ENCODE peak calls at places on chromosomes 11 and 22, in seven cellular contexts. X, K, W, V, S, I and P are unnamed samples.

GRCh38 chr11:116610190-116610589 is 162.6 kb downstream of the BUD13 start:
- DNase-seq in X (no peak), K (no peak), W (no peak), V (no peak), S (no peak), I (no peak), P (no peak)

GRCh38 chr11:128862913-128863660 is 4.0 kb downstream of the KCNJ1 start:
- DNase-seq in X (peak), K (peak), W (no peak), V (no peak), S (no peak), I (no peak), P (no peak)

GRCh38 chr22:49724030-49724892 is 103.4 kb downstream of the BRD1 start:
- DNase-seq in X (no peak), K (no peak), W (no peak), V (no peak), S (no peak), I (peak), P (no peak)

GRCh38 chr11:17556999-17557398 is 9.9 kb downstream of the OTOG start:
- DNase-seq in X (no peak), K (no peak), W (no peak), V (no peak), S (no peak), I (no peak), P (no peak)

GRCh38 chr22:37242395-37242918 is 1.6 kb downstream of the RAC2 start:
- DNase-seq in X (peak), K (peak), W (peak), V (no peak), S (peak), I (peak), P (peak)

GRCh38 chr11:122213111-122213510 is 97.1 kb upstream of the BLID start:
- DNase-seq in X (no peak), K (no peak), W (no peak), V (no peak), S (no peak), I (no peak), P (no peak)

GRCh38 chr22:36977401-36977861 is 41.8 kb downstream of the TST start:
- DNase-seq in X (peak), K (no peak), W (peak), V (peak), S (peak), I (peak), P (peak)

GRCh38 chr11:15580775-15581095 is 466.0 kb downstream of the INSC start:
- DNase-seq in X (no peak), K (no peak), W (no peak), V (no peak), S (no peak), I (no peak), P (no peak)

GRCh38 chr22:39932918-39933649 is 27.1 kb upstream of the TMA7B start:
- DNase-seq in X (no peak), K (no peak), W (no peak), V (no peak), S (no peak), I (no peak), P (no peak)

GRCh38 chr22:42624551-42625106 is 9.9 kb upstream of the POLDIP3 start:
- DNase-seq in X (no peak), K (no peak), W (no peak), V (no peak), S (no peak), I (no peak), P (no peak)

GRCh38 chr11:73257342-73258103 is 14.6 kb upstream of the P2RY6 start:
- DNase-seq in X (peak), K (peak), W (peak), V (no peak), S (peak), I (peak), P (no peak)

GRCh38 chr11:44621140-44621681 is 55.7 kb downstream of the CD82 start:
- DNase-seq in X (peak), K (no peak), W (peak), V (peak), S (peak), I (peak), P (peak)

GRCh38 chr22:48574776-48575566 is 1252.7 kb downstream of the BRD1 start:
- DNase-seq in X (no peak), K (no peak), W (no peak), V (peak), S (peak), I (peak), P (no peak)

GRCh38 chr11:17498058-17498457 is 21.4 kb upstream of the ABCC8 start:
- DNase-seq in X (no peak), K (no peak), W (no peak), V (no peak), S (no peak), I (no peak), P (no peak)

GRCh38 chr11:62602141-62603071 is 741 bp upstream of the MTA2 start:
- DNase-seq in X (no peak), K (peak), W (no peak), V (peak), S (peak), I (peak), P (peak)

GRCh38 chr11:111422494-111423249 is 43.6 kb upstream of the POU2AF1 start:
- DNase-seq in X (peak), K (no peak), W (no peak), V (peak), S (peak), I (peak), P (peak)

GRCh38 chr22:24066872-24067271 is 55.8 kb downstream of the CABIN1 start:
- DNase-seq in X (no peak), K (no peak), W (no peak), V (no peak), S (no peak), I (peak), P (no peak)

GRCh38 chr11:100512475-100512874 is 174.6 kb upstream of the ARHGAP42 start:
- DNase-seq in X (no peak), K (peak), W (no peak), V (no peak), S (no peak), I (no peak), P (no peak)

GRCh38 chr22:19719055-19719482 is 4.3 kb upstream of the GP1BB start:
- DNase-seq in X (no peak), K (no peak), W (no peak), V (no peak), S (no peak), I (no peak), P (no peak)

GRCh38 chr11:32002311-32002710 is 88.6 kb upstream of the RCN1 start:
- DNase-seq in X (no peak), K (no peak), W (no peak), V (no peak), S (no peak), I (no peak), P (no peak)

GRCh38 chr11:31995525-31996123 is 95.2 kb upstream of the RCN1 start:
- DNase-seq in X (no peak), K (no peak), W (no peak), V (no peak), S (no peak), I (no peak), P (no peak)

GRCh38 chr11:31996159-31996881 is 94.6 kb upstream of the RCN1 start:
- DNase-seq in X (no peak), K (no peak), W (no peak), V (no peak), S (no peak), I (no peak), P (no peak)

GRCh38 chr11:31995031-31995430 is 95.8 kb upstream of the RCN1 start:
- DNase-seq in X (no peak), K (no peak), W (no peak), V (no peak), S (no peak), I (no peak), P (no peak)

GRCh38 chr11:31997955-31998354 is 92.9 kb upstream of the RCN1 start:
- DNase-seq in X (no peak), K (no peak), W (no peak), V (no peak), S (no peak), I (no peak), P (no peak)
- TF ChIP-seq CTCF in X (no peak), K (no peak), W (no peak), V (no peak), S (no peak), I (no peak), P (no peak)

DNA sequence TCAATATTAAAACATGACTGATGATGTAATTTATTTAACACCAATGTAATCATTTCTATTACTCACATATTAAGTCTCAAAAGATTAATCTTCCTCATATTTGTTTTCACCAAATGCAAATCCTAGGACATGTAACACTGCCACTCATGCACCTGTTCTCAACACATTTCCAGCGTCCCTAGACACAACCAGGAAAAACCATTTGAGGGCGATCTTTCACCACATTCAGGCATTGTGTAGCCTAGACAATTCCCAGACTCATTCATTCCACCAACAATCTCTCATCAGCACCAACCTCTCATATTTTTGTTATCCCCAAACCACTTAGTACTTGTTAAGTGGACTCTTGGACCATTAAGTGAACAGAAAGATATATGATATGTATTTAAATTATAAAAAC is 66.1 kb downstream of the SLC36A4 start:
- DNase-seq in X (no peak), K (no peak), W (no peak), V (no peak), S (no peak), I (no peak), P (no peak)
- TF ChIP-seq CTCF in X (no peak), K (peak), W (no peak), V (no peak), S (no peak), I (no peak), P (no peak)

GRCh38 chr11:66867425-66868040 is 10.7 kb downstream of the LRFN4 start:
- DNase-seq in X (no peak), K (no peak), W (no peak), V (no peak), S (no peak), I (no peak), P (no peak)
- TF ChIP-seq CTCF in X (no peak), K (no peak), W (no peak), V (no peak), S (no peak), I (no peak), P (no peak)

DNA sequence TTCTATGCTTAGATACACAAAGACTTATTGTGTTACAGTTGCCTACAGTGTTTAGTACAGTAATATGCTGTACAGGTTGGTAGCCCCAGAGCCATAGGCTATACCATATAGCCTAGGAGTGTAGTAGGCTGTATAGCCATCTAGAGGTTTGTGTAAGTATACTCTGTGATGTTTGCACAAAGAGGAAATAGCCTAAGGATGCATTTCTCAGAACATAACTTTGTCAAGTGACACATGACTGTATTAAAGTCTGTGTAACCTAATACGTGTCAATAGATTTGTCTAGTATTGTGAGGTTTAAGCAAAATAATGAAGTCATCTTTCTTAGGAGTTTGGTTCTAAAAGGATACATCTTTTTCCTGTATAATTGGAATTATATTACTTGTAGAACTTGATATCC is 5.5 kb downstream of the ZC3H12C start:
- DNase-seq in X (no peak), K (no peak), W (no peak), V (no peak), S (no peak), I (no peak), P (no peak)
- TF ChIP-seq CTCF in X (no peak), K (peak), W (no peak), V (no peak), S (no peak), I (no peak), P (no peak)

GRCh38 chr11:236774-237767 is at the start of gene PSMD13:
- DNase-seq in X (peak), K (peak), W (peak), V (peak), S (peak), I (peak), P (peak)

GRCh38 chr11:230431-230830 is 5.7 kb downstream of the SIRT3 start:
- DNase-seq in X (no peak), K (no peak), W (no peak), V (no peak), S (no peak), I (no peak), P (no peak)

GRCh38 chr11:235998-236773 is at the start of gene SIRT3:
- DNase-seq in X (peak), K (peak), W (peak), V (peak), S (peak), I (peak), P (peak)

GRCh38 chr11:235180-235997 is 753 bp downstream of the SIRT3 start:
- DNase-seq in X (no peak), K (no peak), W (no peak), V (no peak), S (no peak), I (no peak), P (no peak)

GRCh38 chr11:232783-233565 is 3.2 kb downstream of the SIRT3 start:
- DNase-seq in X (no peak), K (no peak), W (no peak), V (no peak), S (no peak), I (no peak), P (no peak)
- TF ChIP-seq CTCF in X (no peak), K (no peak), W (no peak), V (no peak), S (no peak), I (no peak), P (no peak)

GRCh38 chr11:69212121-69213110 is 56.7 kb downstream of the SMIM38 start:
- DNase-seq in X (no peak), K (no peak), W (no peak), V (no peak), S (no peak), I (peak), P (peak)
- TF ChIP-seq CTCF in X (peak), K (peak), W (no peak), V (no peak), S (no peak), I (no peak), P (no peak)

DNA sequence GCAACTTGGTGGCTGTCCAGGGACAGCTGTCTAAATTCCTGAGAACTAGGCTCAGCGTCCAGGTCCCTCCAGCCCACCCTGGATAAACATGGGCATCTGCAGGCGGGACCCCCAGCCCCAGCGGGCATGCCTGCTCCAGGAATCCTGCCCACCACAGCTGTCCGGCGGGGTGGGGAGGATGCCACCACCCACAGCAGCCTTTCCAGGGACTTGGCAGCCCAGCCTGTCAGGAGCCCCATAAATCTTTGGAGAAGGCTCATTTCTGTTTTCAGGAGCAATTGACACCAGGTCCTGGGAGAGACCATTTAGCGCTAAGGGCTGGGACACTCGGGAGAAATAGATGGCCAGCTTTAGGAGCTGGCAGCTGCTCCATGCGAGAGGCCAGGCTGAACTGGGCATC is 358.9 kb downstream of the CADM1 start:
- DNase-seq in X (no peak), K (no peak), W (no peak), V (no peak), S (no peak), I (no peak), P (no peak)
- TF ChIP-seq CTCF in X (no peak), K (no peak), W (no peak), V (no peak), S (no peak), I (no peak), P (no peak)

DNA sequence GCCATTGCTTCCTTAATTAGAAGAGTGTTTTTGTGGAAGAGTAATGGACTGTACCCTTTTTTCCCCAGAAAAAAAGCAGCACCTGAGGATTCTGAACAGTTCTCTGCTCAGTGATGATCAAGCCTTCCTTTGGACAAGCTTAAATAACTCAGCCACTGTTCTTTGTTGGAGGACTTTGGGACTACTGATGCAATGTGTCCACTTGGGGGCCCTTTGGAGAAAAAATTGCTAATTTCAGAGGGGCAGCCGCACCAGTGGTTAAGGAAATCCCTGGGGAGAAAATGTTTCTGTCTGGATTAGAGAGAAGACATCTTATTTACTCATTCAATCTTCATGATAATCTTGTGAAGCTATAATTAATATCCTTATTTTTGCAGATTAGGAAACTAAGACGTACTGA is 5.3 kb upstream of the KMT2A start:
- DNase-seq in X (no peak), K (no peak), W (no peak), V (no peak), S (no peak), I (no peak), P (no peak)
- TF ChIP-seq CTCF in X (peak), K (no peak), W (no peak), V (no peak), S (no peak), I (no peak), P (no peak)

DNA sequence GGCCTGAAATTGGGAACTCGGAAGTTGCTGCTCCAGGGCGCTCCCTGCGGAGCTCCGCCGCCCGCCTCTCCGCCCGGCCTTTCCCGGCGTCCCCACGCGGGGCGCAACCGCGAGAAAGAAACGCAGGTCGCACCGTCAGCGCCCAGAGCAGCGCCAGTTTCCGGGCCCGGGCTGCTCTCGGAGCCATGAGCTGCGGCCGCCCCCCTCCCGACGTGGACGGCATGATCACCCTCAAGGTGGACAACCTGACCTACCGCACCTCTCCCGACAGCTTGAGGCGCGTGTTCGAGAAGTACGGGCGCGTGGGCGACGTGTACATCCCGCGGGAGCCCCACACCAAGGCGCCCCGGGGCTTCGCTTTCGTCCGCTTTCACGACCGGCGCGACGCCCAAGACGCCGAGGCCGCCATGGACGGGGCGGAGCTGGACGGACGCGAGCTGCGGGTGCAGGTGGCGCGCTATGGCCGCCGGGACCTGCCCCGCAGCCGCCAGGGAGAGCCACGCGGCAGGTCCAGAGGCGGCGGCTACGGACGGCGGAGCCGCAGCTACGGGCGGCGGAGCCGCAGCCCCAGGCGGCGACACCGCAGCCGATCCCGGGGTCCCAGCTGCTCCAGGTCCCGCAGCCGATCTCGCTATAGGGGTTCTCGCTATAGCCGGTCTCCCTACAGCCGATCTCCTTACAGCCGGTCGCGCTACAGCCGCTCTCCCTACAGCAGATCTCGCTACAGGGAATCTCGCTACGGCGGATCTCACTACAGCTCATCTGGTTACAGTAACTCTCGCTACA is 516 bp downstream of the SRSF8 start:
- DNase-seq in X (peak), K (peak), W (peak), V (peak), S (peak), I (peak), P (peak)
- TF ChIP-seq CTCF in X (peak), K (peak), W (no peak), V (peak), S (peak), I (peak), P (no peak)